ENCODE peak calls at places on chromosomes 4 and X, in ten cellular contexts. L, S, Q, H, C, V, T, M, U and X are unnamed samples.
A peak's percentile ranks its signal among the peaks of the same experiment; 100 is the strongest.

GRCh38 chr4:3745886-3746656 is 20.1 kb upstream of the ADRA2C start:
- DNase-seq in L (no peak), S (no peak), Q (no peak), H (no peak), C (no peak), V (no peak), T (no peak), M (no peak), U (peak; percentile 40), X (no peak)

GRCh38 chr4:182144621-182145359 is 98.4 kb upstream of the TENM3 start:
- DNase-seq in L (no peak), S (peak; percentile 65), Q (peak; percentile 22), H (peak; percentile 28), C (no peak), V (no peak), T (no peak), M (no peak), U (no peak), X (no peak)

GRCh38 chr4:153649572-153649991 is 34.5 kb upstream of the TLR2 start:
- DNase-seq in L (no peak), S (no peak), Q (peak; percentile 42), H (no peak), C (no peak), V (no peak), T (no peak), M (no peak), U (no peak), X (no peak)

GRCh38 chr4:177381762-177382310 is 60.4 kb downstream of the AGA start:
- DNase-seq in L (no peak), S (no peak), Q (no peak), H (no peak), C (no peak), V (no peak), T (no peak), M (no peak), U (no peak), X (no peak)

GRCh38 chr4:113646456-113646809 is 115.1 kb downstream of the CAMK2D start:
- DNase-seq in L (no peak), S (peak; percentile 58), Q (peak; percentile 54), H (no peak), C (peak; percentile 63), V (no peak), T (no peak), M (no peak), U (peak; percentile 26), X (no peak)

GRCh38 chr4:472881-473574 is 25.9 kb downstream of the ZNF721 start:
- DNase-seq in L (no peak), S (no peak), Q (peak; percentile 0), H (peak; percentile 41), C (no peak), V (no peak), T (no peak), M (no peak), U (peak; percentile 4), X (no peak)

GRCh38 chr4:171022698-171023378 is 790.4 kb upstream of the GALNTL6 start:
- DNase-seq in L (no peak), S (no peak), Q (no peak), H (no peak), C (no peak), V (no peak), T (no peak), M (no peak), U (no peak), X (no peak)

GRCh38 chr4:165379662-165380061 is 854 bp downstream of the CPE start:
- DNase-seq in L (no peak), S (peak; percentile 61), Q (no peak), H (no peak), C (no peak), V (no peak), T (no peak), M (no peak), U (no peak), X (no peak)

GRCh38 chr4:88163286-88163685 is 4.8 kb upstream of the ABCG2 start:
- DNase-seq in L (no peak), S (no peak), Q (no peak), H (no peak), C (no peak), V (no peak), T (no peak), M (no peak), U (no peak), X (no peak)

GRCh38 chrX:21373637-21374162 is 518 bp upstream of the CNKSR2 start:
- DNase-seq in L (no peak), S (no peak), Q (no peak), H (no peak), C (no peak), V (no peak), T (no peak), M (no peak), U (peak; percentile 28), X (no peak)

GRCh38 chr4:165385124-165385523 is 6.3 kb downstream of the CPE start:
- DNase-seq in L (no peak), S (no peak), Q (no peak), H (no peak), C (no peak), V (no peak), T (no peak), M (no peak), U (no peak), X (no peak)

DNA sequence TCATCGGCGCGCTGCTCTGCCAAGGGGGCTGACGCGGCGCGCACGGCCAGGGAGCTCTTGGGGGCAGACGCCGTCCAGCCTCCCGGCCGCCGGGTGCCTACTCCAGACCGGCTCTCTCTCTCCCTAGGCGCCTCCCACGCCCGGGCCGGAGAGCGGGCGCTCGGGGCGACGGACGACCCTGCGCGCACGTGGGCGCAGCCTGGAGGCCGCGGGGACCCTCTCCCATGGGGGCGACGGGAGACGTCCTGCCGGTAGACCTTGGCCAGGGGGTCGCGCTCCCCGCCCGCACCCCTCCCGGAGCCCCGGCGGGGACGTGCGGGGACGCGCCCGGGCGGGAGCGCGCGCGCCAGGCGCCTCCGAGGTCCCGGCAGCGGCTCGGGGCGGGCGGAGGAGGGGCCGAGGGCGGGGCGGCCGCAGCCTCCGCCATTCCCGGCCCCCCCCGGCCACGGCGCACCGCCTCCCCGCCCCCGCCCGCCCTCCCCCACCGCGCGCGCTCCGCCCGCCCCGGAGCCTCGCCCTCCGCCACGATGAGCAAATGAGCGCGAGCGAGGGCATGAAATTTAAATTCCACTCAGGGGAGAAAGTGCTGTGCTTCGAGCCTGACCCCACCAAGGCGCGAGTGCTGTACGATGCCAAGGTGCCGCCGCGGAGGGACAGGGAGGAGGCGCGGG is at the start of gene MSL3:
- DNase-seq in L (peak; percentile 76), S (peak; percentile 57), Q (peak; percentile 61), H (peak; percentile 61), C (peak; percentile 63), V (peak; percentile 56), T (peak; percentile 81), M (no peak), U (peak; percentile 31), X (peak; percentile 54)
- TF ChIP-seq POLR2A in L (no peak), S (no peak), Q (peak; percentile 52), H (peak; percentile 56), C (peak; percentile 10), V (no peak), T (peak; percentile 4), M (peak; percentile 68), U (peak; percentile 72), X (no peak)

GRCh38 chrX:78331708-78332107 is 4.3 kb upstream of the CYSLTR1 start:
- DNase-seq in L (no peak), S (no peak), Q (no peak), H (no peak), C (no peak), V (no peak), T (no peak), M (no peak), U (no peak), X (no peak)

GRCh38 chrX:78330068-78330467 is 2.7 kb upstream of the CYSLTR1 start:
- DNase-seq in L (no peak), S (no peak), Q (no peak), H (no peak), C (no peak), V (no peak), T (no peak), M (no peak), U (no peak), X (no peak)

GRCh38 chrX:78327370-78328048 is at the start of gene CYSLTR1:
- DNase-seq in L (no peak), S (no peak), Q (no peak), H (no peak), C (no peak), V (no peak), T (no peak), M (no peak), U (no peak), X (no peak)

GRCh38 chrX:78330540-78330939 is 3.1 kb upstream of the CYSLTR1 start:
- DNase-seq in L (no peak), S (no peak), Q (no peak), H (no peak), C (no peak), V (no peak), T (no peak), M (no peak), U (no peak), X (no peak)

GRCh38 chrX:78329486-78329885 is 2.1 kb upstream of the CYSLTR1 start:
- DNase-seq in L (no peak), S (no peak), Q (no peak), H (no peak), C (peak; percentile 14), V (no peak), T (no peak), M (no peak), U (no peak), X (no peak)
- H3K4me1 ChIP-seq in L (no peaks in the 10 kb centered on the region), S (no peaks in the 10 kb centered on the region), Q (no peaks in the 10 kb centered on the region), H (no peaks in the 10 kb centered on the region), C (no peaks in the 10 kb centered on the region), V (no peaks in the 10 kb centered on the region), T (no peaks in the 10 kb centered on the region), M (peaks cover 20% of the 10 kb centered on the region), U (no peaks in the 10 kb centered on the region), X (no peaks in the 10 kb centered on the region)

GRCh38 chrX:54639346-54640102 is 109.5 kb downstream of the GNL3L start:
- DNase-seq in L (peak; percentile 98), S (peak; percentile 85), Q (peak; percentile 96), H (peak; percentile 95), C (peak; percentile 94), V (peak; percentile 91), T (peak; percentile 84), M (peak; percentile 79), U (peak; percentile 90), X (peak; percentile 93)
- TF ChIP-seq POLR2A in L (peak; percentile 29), S (peak; percentile 59), Q (peak; percentile 88), H (peak; percentile 74), C (peak; percentile 62), V (no peak), T (peak; percentile 88), M (peak; percentile 80), U (peak; percentile 51), X (no peak)

GRCh38 chrX:9635805-9636204 is 129.8 kb downstream of the GPR143 start:
- DNase-seq in L (peak; percentile 80), S (no peak), Q (peak; percentile 23), H (no peak), C (no peak), V (no peak), T (no peak), M (no peak), U (no peak), X (no peak)

GRCh38 chrX:9638871-9639270 is 126.8 kb downstream of the GPR143 start:
- DNase-seq in L (no peak), S (no peak), Q (no peak), H (no peak), C (no peak), V (no peak), T (no peak), M (no peak), U (no peak), X (no peak)

DNA sequence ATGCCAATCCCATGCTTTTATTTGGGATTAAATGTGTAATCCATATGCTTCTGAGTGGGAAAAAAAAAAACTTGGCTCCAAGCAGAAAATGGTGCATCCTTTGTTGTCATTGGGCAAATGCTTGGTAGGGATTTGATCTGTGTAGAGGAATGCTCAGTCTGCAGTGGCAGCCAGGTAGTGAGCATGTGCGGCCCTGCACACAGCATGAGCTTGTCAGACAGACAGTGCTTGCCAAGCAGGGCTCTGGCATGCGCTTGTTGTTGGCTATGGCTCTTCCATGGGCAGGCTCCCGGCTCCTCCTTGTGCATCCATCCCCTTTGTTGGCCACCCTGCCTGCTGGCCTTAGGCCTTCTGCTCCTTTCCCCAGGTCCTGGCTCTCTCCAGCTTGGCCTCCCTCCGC is 130.3 kb downstream of the GPR143 start:
- DNase-seq in L (peak; percentile 85), S (no peak), Q (no peak), H (no peak), C (no peak), V (no peak), T (no peak), M (no peak), U (no peak), X (no peak)
- H3K4me1 ChIP-seq in L (peaks cover 19% of the 10 kb centered on the region), S (peaks cover 3% of the 10 kb centered on the region), Q (peaks cover 2% of the 10 kb centered on the region), H (no peaks in the 10 kb centered on the region), C (no peaks in the 10 kb centered on the region), V (no peaks in the 10 kb centered on the region), T (no peaks in the 10 kb centered on the region), M (no peaks in the 10 kb centered on the region), U (no peaks in the 10 kb centered on the region), X (no peaks in the 10 kb centered on the region)